ENCODE peak calls at places on chromosomes 11 and 22, in eight cellular contexts. S is upper lobe of right lung, V is fibroblast of mammary gland, M is kidney epithelial cell, N is mucosa of descending colon, E is HCT116, C is AG04450, O is lung. D is an unnamed sample.

GRCh38 chr11:30908857-30909256 is 322.7 kb upstream of the MPPED2 start:
- DNase-seq in S (no peak), V (no peak), M (no peak), N (no peak), E (no peak), C (no peak), O (no peak), D (no peak)

GRCh38 chr11:13304655-13305340 is 27.2 kb downstream of the BMAL1 start:
- DNase-seq in S (no peak), V (no peak), M (no peak), N (no peak), E (no peak), C (no peak), O (no peak), D (no peak)

GRCh38 chr22:19681863-19682245 is 32.4 kb upstream of the SEPTIN5 start:
- DNase-seq in S (no peak), V (no peak), M (no peak), N (no peak), E (no peak), C (no peak), O (no peak), D (no peak)

GRCh38 chr11:58574851-58575250 is 805 bp downstream of the LPXN start:
- DNase-seq in S (no peak), V (peak), M (no peak), N (no peak), E (no peak), C (no peak), O (no peak), D (no peak)

GRCh38 chr11:38138972-38139371 is 1540.9 kb upstream of the RAG2 start:
- DNase-seq in S (no peak), V (no peak), M (no peak), N (no peak), E (no peak), C (no peak), O (no peak), D (no peak)

GRCh38 chr11:71298016-71298550 is 45.7 kb upstream of the SHANK2 start:
- DNase-seq in S (peak), V (no peak), M (no peak), N (no peak), E (no peak), C (no peak), O (peak), D (no peak)

GRCh38 chr11:5618807-5619206 is 6.0 kb upstream of the TRIM34 start:
- DNase-seq in S (no peak), V (peak), M (no peak), N (no peak), E (no peak), C (peak), O (no peak), D (no peak)

GRCh38 chr22:41512421-41513194 is 31.7 kb downstream of the POLR3H start:
- DNase-seq in S (no peak), V (peak), M (peak), N (no peak), E (peak), C (no peak), O (no peak), D (no peak)

GRCh38 chr11:105811242-105811641 is 201.4 kb downstream of the GRIA4 start:
- DNase-seq in S (no peak), V (no peak), M (no peak), N (no peak), E (no peak), C (no peak), O (no peak), D (no peak)

GRCh38 chr11:66891849-66892660 is 35.2 kb downstream of the LRFN4 start:
- DNase-seq in S (no peak), V (peak), M (peak), N (peak), E (peak), C (peak), O (no peak), D (peak)

GRCh38 chr11:120129570-120129969 is 8.3 kb downstream of the TRIM29 start:
- DNase-seq in S (peak), V (no peak), M (no peak), N (no peak), E (no peak), C (no peak), O (no peak), D (peak)

DNA sequence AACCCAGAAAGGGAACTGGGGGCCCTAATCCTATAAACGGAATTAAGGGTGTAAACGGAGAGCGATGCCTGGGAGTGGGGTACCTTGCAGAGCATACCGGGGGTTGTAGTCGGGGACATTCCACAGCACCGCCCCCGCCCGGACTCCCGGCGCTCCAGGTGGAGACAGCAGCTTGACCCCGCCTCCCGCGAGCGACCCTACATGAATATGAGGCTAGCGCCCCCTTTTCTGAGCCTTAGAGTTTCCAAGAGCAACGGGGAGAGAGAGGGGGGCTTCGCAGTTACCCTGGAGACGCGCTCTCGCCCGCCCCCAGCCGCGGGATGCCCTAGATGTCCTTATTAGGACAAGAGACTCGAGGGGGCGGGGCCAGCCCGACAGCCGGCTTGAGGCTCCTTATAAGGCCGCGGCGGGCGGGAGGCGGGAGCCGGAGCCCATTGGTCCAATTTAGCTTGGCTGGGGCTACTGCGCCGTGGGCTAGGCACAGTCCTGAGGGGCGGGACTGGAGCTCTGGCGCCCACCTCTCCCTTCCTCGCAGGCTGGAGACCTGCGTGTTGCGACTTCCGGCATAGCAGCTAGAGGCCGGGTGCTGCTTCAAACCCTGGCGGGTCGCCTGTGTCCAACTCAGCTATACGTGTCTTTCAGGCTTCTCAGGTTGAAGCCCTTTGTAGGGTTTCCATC is 960 bp upstream of the MUS81 start:
- DNase-seq in S (peak), V (peak), M (peak), N (peak), E (peak), C (peak), O (peak), D (peak)
- TF ChIP-seq CTCF in S (peak), V (peak), M (peak), N (no peak), E (no peak), C (peak), O (no peak), D (no peak)

GRCh38 chr11:102534261-102534872 is 3.8 kb upstream of the MMP7 start:
- DNase-seq in S (no peak), V (no peak), M (no peak), N (no peak), E (no peak), C (no peak), O (no peak), D (no peak)
- TF ChIP-seq CTCF in S (no peak), V (peak), M (peak), N (no peak), E (peak), C (peak), O (no peak), D (no peak)

GRCh38 chr11:95924414-95924760 is 480 bp upstream of the MTMR2 start:
- DNase-seq in S (no peak), V (peak), M (no peak), N (no peak), E (no peak), C (no peak), O (no peak), D (no peak)

GRCh38 chr11:95925011-95925410 is 1.1 kb upstream of the MTMR2 start:
- DNase-seq in S (no peak), V (peak), M (no peak), N (no peak), E (peak), C (no peak), O (no peak), D (no peak)

GRCh38 chr11:95922536-95923440 is 1.1 kb downstream of the MTMR2 start:
- DNase-seq in S (no peak), V (peak), M (no peak), N (no peak), E (no peak), C (no peak), O (no peak), D (no peak)

GRCh38 chr11:95923441-95923729 is 522 bp downstream of the MTMR2 start:
- DNase-seq in S (no peak), V (no peak), M (no peak), N (no peak), E (no peak), C (no peak), O (no peak), D (no peak)

GRCh38 chr11:95923730-95924413 is at the start of gene MTMR2:
- DNase-seq in S (peak), V (peak), M (no peak), N (peak), E (peak), C (peak), O (peak), D (peak)
- TF ChIP-seq CTCF in S (no peak), V (no peak), M (no peak), N (no peak), E (no peak), C (no peak), O (no peak), D (no peak)

DNA sequence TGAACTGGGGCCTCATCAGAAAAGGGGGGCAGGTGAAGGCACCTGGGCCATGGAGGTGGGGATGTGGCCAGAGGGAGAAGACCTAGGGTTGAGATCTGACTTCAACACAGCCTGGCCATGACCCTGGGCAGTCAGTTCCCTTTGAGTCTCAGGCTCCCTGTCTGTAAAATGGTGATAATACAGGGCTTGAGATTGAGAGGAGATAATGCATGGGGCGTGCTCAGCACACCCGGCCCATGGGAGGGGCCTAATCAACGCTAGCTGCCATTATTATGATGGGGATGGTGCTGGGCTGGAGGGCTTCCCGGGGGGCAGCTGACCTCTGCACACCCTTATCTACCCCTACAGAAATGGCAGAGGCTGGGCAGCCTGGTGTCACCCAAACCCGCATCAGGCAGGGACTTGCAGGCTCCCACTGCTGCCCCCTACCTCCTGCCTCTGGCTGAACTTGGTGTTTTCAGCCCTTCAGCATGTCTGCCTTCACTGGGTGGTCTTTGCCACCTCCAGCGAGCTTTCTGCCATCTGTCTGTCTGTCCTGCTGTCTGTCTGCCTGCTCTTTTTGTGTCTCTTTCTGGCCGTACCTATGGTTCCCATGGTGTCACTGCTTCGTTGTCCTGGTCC is 84.5 kb downstream of the CACNA1I start:
- DNase-seq in S (no peak), V (no peak), M (no peak), N (no peak), E (no peak), C (no peak), O (no peak), D (no peak)
- TF ChIP-seq CTCF in S (no peak), V (peak), M (no peak), N (no peak), E (peak), C (peak), O (no peak), D (no peak)

DNA sequence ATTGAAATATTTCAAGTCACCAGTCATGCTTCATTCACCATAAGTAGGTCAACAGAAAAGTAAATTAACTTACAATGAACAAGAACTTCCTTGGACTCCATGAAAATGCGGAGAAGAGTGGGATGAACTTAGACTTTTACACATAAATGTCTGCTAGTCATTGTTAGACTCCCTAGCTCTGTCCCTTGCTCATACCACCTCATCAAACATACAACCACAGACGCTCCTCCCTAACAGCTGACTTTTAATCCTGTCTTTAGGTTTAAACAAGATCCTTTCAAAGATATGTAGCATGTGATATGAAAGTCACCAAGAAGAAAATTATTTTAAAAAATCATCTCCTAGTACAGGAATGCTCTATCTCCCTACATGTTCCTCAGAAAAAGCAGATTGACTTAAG is 248.1 kb downstream of the DLG2 start:
- DNase-seq in S (no peak), V (no peak), M (no peak), N (no peak), E (no peak), C (no peak), O (no peak), D (no peak)
- TF ChIP-seq CTCF in S (no peak), V (no peak), M (no peak), N (no peak), E (no peak), C (no peak), O (no peak), D (no peak)

GRCh38 chr22:39408173-39408572 is 8.6 kb downstream of the TAB1 start:
- DNase-seq in S (no peak), V (peak), M (no peak), N (no peak), E (no peak), C (no peak), O (no peak), D (no peak)

GRCh38 chr22:39409630-39410029 is 10.1 kb downstream of the TAB1 start:
- DNase-seq in S (no peak), V (no peak), M (no peak), N (no peak), E (no peak), C (no peak), O (no peak), D (no peak)

GRCh38 chr22:39401301-39401631 is 1.7 kb downstream of the TAB1 start:
- DNase-seq in S (no peak), V (no peak), M (no peak), N (no peak), E (no peak), C (no peak), O (no peak), D (no peak)

GRCh38 chr22:39408807-39409206 is 9.2 kb downstream of the TAB1 start:
- DNase-seq in S (no peak), V (no peak), M (no peak), N (no peak), E (no peak), C (no peak), O (no peak), D (no peak)

DNA sequence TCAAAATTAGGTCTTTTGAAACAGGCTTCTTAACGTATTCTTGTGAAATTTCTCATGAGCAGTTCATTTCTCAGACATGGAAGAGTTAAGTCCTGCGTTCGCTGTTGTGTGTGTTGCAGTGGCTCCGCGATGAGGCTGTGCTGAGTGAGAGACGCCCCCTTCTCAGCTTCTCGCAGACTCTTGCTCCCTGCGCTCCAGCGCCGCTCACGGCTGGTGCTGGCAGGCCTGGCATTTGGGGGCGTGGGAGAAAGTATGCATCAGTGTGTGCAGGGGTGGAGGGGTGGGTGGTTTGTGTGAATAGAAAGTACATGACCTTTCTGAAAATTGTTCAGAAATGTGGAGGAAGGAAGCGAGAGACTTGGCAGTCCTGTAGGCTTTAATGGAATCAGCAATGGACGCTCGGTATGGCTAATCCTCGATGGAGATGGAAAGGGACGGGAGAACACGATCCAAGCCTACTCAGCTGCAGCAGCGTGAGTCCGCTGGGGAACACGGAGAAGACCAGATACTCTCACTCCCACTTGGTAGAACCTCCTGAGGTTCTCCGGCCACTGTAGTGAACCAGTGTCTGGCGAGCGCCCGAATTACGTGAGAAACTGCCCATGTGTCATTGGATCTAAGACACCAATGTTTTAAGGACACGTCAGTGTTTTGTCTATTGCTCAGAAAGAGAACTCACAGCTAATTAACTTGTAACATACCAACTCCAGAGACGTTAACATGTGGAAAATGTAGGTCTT is 5.9 kb downstream of the TAB1 start:
- DNase-seq in S (no peak), V (peak), M (no peak), N (no peak), E (no peak), C (no peak), O (no peak), D (no peak)
- TF ChIP-seq CTCF in S (no peak), V (peak), M (peak), N (no peak), E (no peak), C (peak), O (no peak), D (no peak)

DNA sequence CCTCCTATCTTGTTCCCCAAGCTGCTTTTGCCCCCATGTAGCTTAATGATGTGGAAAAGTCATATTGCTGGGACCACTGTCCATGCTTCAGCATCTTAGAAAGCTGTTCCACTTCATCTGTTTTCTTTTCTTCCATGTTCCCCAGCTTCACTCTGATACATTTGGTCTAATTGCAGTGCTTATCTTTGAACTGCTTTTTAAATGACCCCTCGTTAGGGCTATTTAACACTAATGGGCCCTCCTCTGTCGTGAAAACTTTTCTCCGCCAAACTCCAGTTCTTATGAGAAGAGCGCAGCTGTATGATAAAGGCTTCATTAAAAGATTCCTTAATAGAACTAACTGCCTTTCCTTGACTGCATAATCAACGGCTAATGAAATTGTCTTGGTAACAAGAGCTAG is 165.1 kb upstream of the MTNR1B start:
- DNase-seq in S (no peak), V (no peak), M (no peak), N (no peak), E (no peak), C (no peak), O (no peak), D (no peak)
- TF ChIP-seq CTCF in S (no peak), V (no peak), M (no peak), N (no peak), E (no peak), C (no peak), O (no peak), D (no peak)